ENCODE peak calls at places on chromosome 3, in four cellular contexts. I is mucosa of descending colon; D is neural progenitor cell; R is activated naive CD4-positive, alpha-beta T cell treated with Interleukin-2 at 50 U/mL for 16 hours. F is an unnamed sample.

GRCh38 chr3:105355355-105356063 is 11.2 kb upstream of the ALCAM start:
- DNase-seq in R (no peak), I (no peak), D (no peak), F (no peak)

GRCh38 chr3:166829896-166830295 is 550.2 kb downstream of the ZBBX start:
- DNase-seq in R (no peak), I (no peak), D (no peak), F (no peak)

GRCh38 chr3:52277972-52278509 is 408 bp downstream of the WDR82 start:
- DNase-seq in D (peak), R (no peak), I (peak), F (no peak)

GRCh38 chr3:64921666-64922065 is 233.9 kb upstream of the ADAMTS9 start:
- DNase-seq in D (peak), R (no peak), I (no peak), F (no peak)

GRCh38 chr3:143952569-143953069 is 19.0 kb upstream of the DIPK2A start:
- DNase-seq in D (peak), R (no peak), I (no peak), F (no peak)

GRCh38 chr3:194014756-194015155 is 121.2 kb upstream of the HES1 start:
- DNase-seq in R (no peak), D (no peak), I (no peak), F (no peak)

GRCh38 chr3:113000691-113001090 is 9.9 kb downstream of the GTPBP8 start:
- DNase-seq in R (no peak), I (no peak), D (no peak), F (no peak)

GRCh38 chr3:13607821-13608620 is 59.1 kb downstream of the FBLN2 start:
- DNase-seq in I (no peak), R (no peak), D (no peak), F (no peak)

GRCh38 chr3:42036483-42036823 is 54.7 kb upstream of the TRAK1 start:
- DNase-seq in D (no peak), I (no peak), R (no peak), F (no peak)

GRCh38 chr3:136772709-136773108 is 20.5 kb upstream of the STAG1 start:
- DNase-seq in R (no peak), D (no peak), I (no peak), F (no peak)

GRCh38 chr3:127085576-127085975 is 102.7 kb downstream of the PLXNA1 start:
- DNase-seq in D (no peak), I (peak), R (no peak), F (no peak)

GRCh38 chr3:184526158-184526483 is 35.5 kb upstream of the EPHB3 start:
- DNase-seq in D (no peak), R (no peak), I (no peak), F (no peak)

GRCh38 chr3:128415773-128416577 is 50.7 kb downstream of the DNAJB8 start:
- DNase-seq in I (no peak), D (no peak), R (no peak), F (no peak)

GRCh38 chr3:58691997-58692396 is 25.4 kb upstream of the FAM3D start:
- DNase-seq in D (peak), I (no peak), R (no peak), F (no peak)

GRCh38 chr3:87036671-87037070 is 45.7 kb upstream of the VGLL3 start:
- DNase-seq in I (no peak), D (no peak), R (no peak), F (no peak)

GRCh38 chr3:113329757-113330156 is 111.5 kb downstream of the CFAP44 start:
- DNase-seq in D (no peak), I (no peak), R (no peak), F (no peak)

GRCh38 chr3:151434151-151434890 is 26.5 kb downstream of the IGSF10 start:
- DNase-seq in I (no peak), D (no peak), R (no peak), F (no peak)

GRCh38 chr3:79724206-79724605 is 43.6 kb downstream of the ROBO1 start:
- DNase-seq in D (peak), I (no peak), R (no peak), F (peak)

GRCh38 chr3:46670000-46670890 is 23.2 kb downstream of the ALS2CL start:
- DNase-seq in R (peak), I (peak), D (no peak), F (peak)

GRCh38 chr3:163655021-163655420 is 1423.3 kb downstream of the SI start:
- DNase-seq in I (no peak), D (no peak), R (no peak), F (no peak)

GRCh38 chr3:172466553-172467130 is 18.4 kb upstream of the GHSR start:
- DNase-seq in R (no peak), D (no peak), I (no peak), F (no peak)

GRCh38 chr3:156674911-156675743 is 737 bp downstream of the TIPARP start:
- DNase-seq in R (peak), I (peak), D (peak), F (peak)

GRCh38 chr3:30112904-30113484 is 493.4 kb upstream of the TGFBR2 start:
- DNase-seq in D (peak), R (no peak), I (no peak), F (no peak)

GRCh38 chr3:58994746-58995330 is 55.0 kb downstream of the CFAP20DC start:
- DNase-seq in I (no peak), R (no peak), D (peak), F (peak)

GRCh38 chr3:185153170-185153733 is 392 bp upstream of the C3orf70 start:
- DNase-seq in D (peak), I (peak), R (no peak), F (peak)

GRCh38 chr3:13567684-13568514 is 19.0 kb downstream of the FBLN2 start:
- DNase-seq in D (no peak), I (no peak), R (no peak), F (no peak)

GRCh38 chr3:16521580-16521941 is 8.1 kb upstream of the RFTN1 start:
- DNase-seq in D (no peak), R (no peak), I (no peak), F (no peak)

GRCh38 chr3:102224171-102224570 is 210.6 kb upstream of the ZPLD1 start:
- DNase-seq in D (no peak), I (no peak), R (no peak), F (no peak)

GRCh38 chr3:53181024-53181371 is 20.0 kb downstream of the PRKCD start:
- DNase-seq in D (no peak), I (peak), R (no peak), F (no peak)

GRCh38 chr3:171776411-171776810 is 33.9 kb downstream of the PLD1 start:
- DNase-seq in I (no peak), R (no peak), D (no peak), F (no peak)

GRCh38 chr3:13470894-13471574 is 9.1 kb upstream of the HDAC11 start:
- DNase-seq in R (no peak), D (no peak), I (no peak), F (no peak)

F was measured in H9.